ENCODE peak calls at places on chromosome 3, in four cellular contexts. L is lower lobe of right lung, V is A549, O is tibial artery. R is an unnamed sample.

GRCh38 chr3:108312656-108313055 is 16.3 kb downstream of the HHLA2 start:
- DNase-seq in L (no peak), V (no peak), O (no peak), R (no peak)

GRCh38 chr3:50205719-50206276 is 727 bp downstream of the SLC38A3 start:
- DNase-seq in L (peak), V (no peak), O (no peak), R (no peak)

GRCh38 chr3:115190747-115191146 is 43.7 kb upstream of the ZBTB20 start:
- DNase-seq in L (no peak), V (no peak), O (no peak), R (no peak)

GRCh38 chr3:175713263-175713662 is 854.1 kb downstream of the NAALADL2 start:
- DNase-seq in L (no peak), V (no peak), O (no peak), R (no peak)

GRCh38 chr3:152405915-152406802 is 137.4 kb downstream of the MBNL1 start:
- DNase-seq in L (no peak), V (peak), O (no peak), R (no peak)

GRCh38 chr3:172751188-172751571 is 654 bp downstream of the ECT2 start:
- DNase-seq in L (no peak), V (peak), O (no peak), R (peak)

GRCh38 chr3:172543419-172543818 is 20.2 kb upstream of the TNFSF10 start:
- DNase-seq in L (no peak), V (no peak), O (no peak), R (no peak)

GRCh38 chr3:66486187-66486586 is 14.6 kb downstream of the LRIG1 start:
- DNase-seq in L (no peak), V (no peak), O (no peak), R (no peak)

GRCh38 chr3:124557-125179 is 71.9 kb upstream of the CHL1 start:
- DNase-seq in L (no peak), V (no peak), O (no peak), R (no peak)

GRCh38 chr3:148600902-148601765 is 96.6 kb upstream of the AGTR1 start:
- DNase-seq in L (no peak), V (peak), O (no peak), R (no peak)

GRCh38 chr3:118495243-118495642 is 539.4 kb downstream of the IGSF11 start:
- DNase-seq in L (no peak), V (no peak), O (no peak), R (no peak)

GRCh38 chr3:118504906-118505305 is 529.7 kb downstream of the IGSF11 start:
- DNase-seq in L (no peak), V (no peak), O (no peak), R (no peak)

GRCh38 chr3:118505784-118506183 is 528.9 kb downstream of the IGSF11 start:
- DNase-seq in L (no peak), V (no peak), O (no peak), R (no peak)

DNA sequence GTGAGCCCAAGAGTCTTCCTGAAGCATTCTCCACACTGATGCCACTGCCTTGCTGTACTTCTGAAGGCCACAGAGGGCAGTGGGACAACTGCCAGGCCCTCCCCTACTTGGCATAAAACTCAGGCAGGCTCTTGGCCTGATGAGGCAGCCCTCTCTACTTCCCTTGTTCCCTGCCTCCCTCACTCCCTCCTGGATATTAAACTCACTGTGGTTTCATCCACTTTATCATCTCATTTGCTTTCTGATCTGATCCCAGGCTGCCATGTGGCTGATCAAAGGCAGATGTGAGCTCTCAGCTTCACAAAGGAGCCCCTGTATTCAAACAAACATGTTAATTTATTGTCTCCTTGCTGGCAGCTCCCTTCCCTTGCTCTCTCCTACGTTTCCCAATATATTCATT is 533.5 kb downstream of the IGSF11 start:
- DNase-seq in L (peak), V (peak), O (no peak), R (peak)
- H3K4me3 ChIP-seq in L (no peak), V (no peak), O (no peak), R (no peak)

GRCh38 chr3:26763723-26764122 is 141.2 kb downstream of the LRRC3B start:
- DNase-seq in L (no peak), V (no peak), O (no peak), R (no peak)

GRCh38 chr3:26768068-26768651 is 145.6 kb downstream of the LRRC3B start:
- DNase-seq in L (no peak), V (no peak), O (no peak), R (no peak)
- H3K4me3 ChIP-seq in L (no peak), V (no peak), O (no peak), R (no peak)

GRCh38 chr3:69738291-69738690 is 973 bp upstream of the MITF start:
- DNase-seq in L (no peak), V (no peak), O (no peak), R (no peak)
- H3K4me3 ChIP-seq in L (peak), V (peak), O (peak), R (peak)

DNA sequence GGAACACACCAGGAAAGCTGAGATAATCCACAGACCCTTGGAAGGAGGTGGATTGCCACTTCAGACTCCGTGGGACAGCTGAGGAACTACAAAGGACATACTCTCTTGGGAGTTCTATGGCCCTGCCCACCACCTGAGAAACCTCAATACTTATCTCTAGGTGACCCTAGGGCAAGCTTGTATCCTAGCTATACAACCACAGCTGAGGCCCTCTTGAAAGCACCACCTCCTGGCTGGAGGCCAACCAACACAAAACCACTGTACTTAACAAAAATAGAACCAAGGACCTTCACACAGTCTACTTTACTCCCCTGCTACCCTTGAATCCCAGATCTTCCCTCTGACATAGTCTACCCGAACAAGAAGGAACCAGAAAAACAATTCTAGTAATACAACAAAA is 60.7 kb upstream of the TRIM42 start:
- DNase-seq in L (no peak), V (no peak), O (no peak), R (peak)
- H3K4me3 ChIP-seq in L (no peak), V (no peak), O (no peak), R (no peak)

GRCh38 chr3:71599416-71599815 is 15.9 kb upstream of the FOXP1 start:
- DNase-seq in L (no peak), V (no peak), O (no peak), R (no peak)
- H3K4me3 ChIP-seq in L (no peak), V (no peak), O (no peak), R (no peak)

DNA sequence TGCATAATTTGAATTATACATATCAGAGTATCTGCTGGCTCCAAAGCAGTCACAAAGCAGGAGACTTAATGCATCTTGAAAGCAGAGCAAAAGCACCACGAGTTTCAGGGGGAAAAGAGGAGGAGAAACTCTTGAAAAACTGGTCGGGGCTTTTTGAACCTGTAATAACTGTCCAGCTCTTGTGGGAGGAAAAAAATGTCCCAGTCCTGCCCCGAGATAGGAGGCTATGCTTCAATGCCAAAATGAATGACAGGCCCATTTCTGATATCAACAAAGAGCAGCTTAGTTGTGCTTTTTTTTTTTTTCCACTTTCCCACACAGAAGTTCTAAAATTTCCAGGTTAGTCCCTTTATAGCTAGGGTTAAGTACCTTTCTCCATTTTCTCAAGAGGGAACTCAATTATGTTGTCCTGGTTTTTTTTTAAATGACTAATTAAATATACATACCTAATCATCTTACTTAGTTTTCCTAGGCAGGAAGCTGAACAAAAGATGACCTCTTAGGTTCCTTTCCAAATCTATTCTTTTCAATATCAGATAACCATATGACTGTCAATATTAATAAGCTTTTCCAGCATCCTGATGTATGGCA is 120.2 kb downstream of the TFDP2 start:
- DNase-seq in L (no peak), V (no peak), O (no peak), R (no peak)
- H3K4me3 ChIP-seq in L (no peak), V (no peak), O (no peak), R (no peak)

GRCh38 chr3:106981392-106981791 is 395.8 kb upstream of the CCDC54 start:
- DNase-seq in L (no peak), V (no peak), O (no peak), R (no peak)
- H3K4me3 ChIP-seq in L (no peak), V (no peak), O (no peak), R (no peak)

GRCh38 chr3:89113887-89114840 is 6.7 kb downstream of the EPHA3 start:
- DNase-seq in L (peak), V (peak), O (peak), R (peak)
- H3K4me3 ChIP-seq in L (peak), V (peak), O (peak), R (peak)

DNA sequence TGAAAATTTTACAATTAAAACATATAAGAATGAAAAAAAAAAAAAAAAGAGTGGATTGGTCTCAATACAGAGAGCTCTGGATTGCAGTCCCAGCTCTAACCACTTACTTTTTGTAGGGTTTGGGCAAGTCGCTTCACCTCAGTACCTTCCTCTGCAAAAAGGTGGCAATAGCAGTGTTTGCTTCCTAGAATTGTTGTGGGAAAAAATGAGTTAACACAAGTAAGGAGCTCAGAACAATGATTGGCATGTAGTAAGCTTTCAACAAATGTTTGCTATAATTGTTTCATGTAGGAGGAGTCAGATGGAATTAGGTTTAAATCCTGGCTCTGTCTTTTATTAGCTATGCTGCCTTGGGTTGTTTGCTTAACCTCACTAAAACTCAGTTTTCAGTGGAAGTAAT is 425.2 kb upstream of the TBL1XR1 start:
- DNase-seq in L (no peak), V (peak), O (no peak), R (no peak)
- H3K4me3 ChIP-seq in L (no peak), V (no peak), O (no peak), R (no peak)

GRCh38 chr3:24375947-24376384 is 118.7 kb downstream of the THRB start:
- DNase-seq in L (no peak), V (no peak), O (no peak), R (peak)

GRCh38 chr3:24370352-24370751 is 124.3 kb downstream of the THRB start:
- DNase-seq in L (no peak), V (no peak), O (no peak), R (no peak)

GRCh38 chr3:24374801-24375200 is 119.8 kb downstream of the THRB start:
- DNase-seq in L (no peak), V (no peak), O (no peak), R (no peak)

GRCh38 chr3:24372559-24373197 is 122.0 kb downstream of the THRB start:
- DNase-seq in L (no peak), V (no peak), O (no peak), R (no peak)

GRCh38 chr3:24373198-24373959 is 121.3 kb downstream of the THRB start:
- DNase-seq in L (peak), V (no peak), O (no peak), R (no peak)
- H3K4me3 ChIP-seq in L (no peak), V (no peak), O (no peak), R (no peak)